ENCODE peak calls at places on chromosomes 16 and 17, in five cellular contexts. W is astrocyte of the spinal cord, E is NCI-H1105, T is HS-5, Z is NCI-H2081. Y is an unnamed sample.
A peak's percentile ranks its signal among the peaks of the same experiment; 100 is the strongest.

GRCh38 chr16:57786632-57787518 is 15.4 kb downstream of the KIFC3 start:
- DNase-seq in W (no peak), E (no peak), T (no peak), Z (no peak), Y (no peak)

GRCh38 chr17:68353121-68353521 is 61.8 kb downstream of the ARSG start:
- DNase-seq in W (no peak), E (no peak), T (no peak), Z (no peak), Y (no peak)

GRCh38 chr17:80122026-80122575 is 20.7 kb downstream of the GAA start:
- DNase-seq in W (no peak), E (no peak), T (no peak), Z (no peak), Y (no peak)

GRCh38 chr17:29677139-29677834 is 54.6 kb upstream of the CORO6 start:
- DNase-seq in W (no peak), E (no peak), T (no peak), Z (no peak), Y (no peak)

GRCh38 chr17:5019475-5019956 is 15.7 kb downstream of the SLC52A1 start:
- DNase-seq in W (no peak), E (no peak), T (no peak), Z (no peak), Y (no peak)

GRCh38 chr17:74419862-74420492 is 11.9 kb upstream of the GPRC5C start:
- DNase-seq in W (no peak), E (no peak), T (no peak), Z (no peak), Y (no peak)

GRCh38 chr17:48570325-48571023 is 7.7 kb downstream of the HOXB4 start:
- DNase-seq in W (no peak), E (no peak), T (no peak), Z (no peak), Y (no peak)

GRCh38 chr16:31568577-31569359 is 41.1 kb downstream of the AHSP start:
- DNase-seq in W (no peak), E (no peak), T (no peak), Z (no peak), Y (no peak)

GRCh38 chr16:64356267-64356666 is 765.6 kb downstream of the CDH11 start:
- DNase-seq in W (peak; percentile 80), E (no peak), T (peak; percentile 84), Z (no peak), Y (peak; percentile 77)

GRCh38 chr17:16121915-16122314 is 93.4 kb downstream of the NCOR1 start:
- DNase-seq in W (no peak), E (no peak), T (no peak), Z (no peak), Y (no peak)

GRCh38 chr17:63702616-63703015 is 2.7 kb upstream of the LIMD2 start:
- DNase-seq in W (no peak), E (no peak), T (no peak), Z (no peak), Y (no peak)

GRCh38 chr17:45160505-45161287 is 979 bp upstream of the HEXIM2 start:
- DNase-seq in W (peak; percentile 75), E (peak; percentile 61), T (no peak), Z (peak; percentile 66), Y (no peak)

Y was measured in AG04449.